ENCODE peak calls at places on chromosomes 13 and 19, in six cellular contexts. C is HCT116; L is stimulated activated CD4-positive, alpha-beta T cell treated with anti-CD3 and anti-CD28 coated beads, Interleukin-2, amount 100 ng/mL, for 4 hours; V is nephron progenitor cell; B is GM04504; Z is choroid plexus epithelial cell. E is an unnamed sample.

GRCh38 chr19:18745931-18746330 is 45.2 kb downstream of the COMP start:
- DNase-seq in C (no peak), L (no peak), V (no peak), B (no peak), Z (no peak), E (no peak)

GRCh38 chr19:47582320-47582909 is 9.5 kb upstream of the ZNF541 start:
- DNase-seq in C (no peak), L (no peak), V (no peak), B (no peak), Z (peak; percentile 81), E (no peak)

GRCh38 chr19:35318679-35319448 is 10.1 kb upstream of the CD22 start:
- DNase-seq in C (peak; percentile 93), L (no peak), V (no peak), B (peak; percentile 79), Z (peak; percentile 52), E (no peak)

GRCh38 chr19:54364775-54365257 is at the start of gene LAIR1:
- DNase-seq in C (no peak), L (no peak), V (no peak), B (no peak), Z (no peak), E (no peak)

GRCh38 chr19:45154064-45154827 is 6.5 kb downstream of the NKPD1 start:
- DNase-seq in C (peak; percentile 92), L (no peak), V (no peak), B (no peak), Z (peak; percentile 96), E (no peak)

GRCh38 chr19:23772668-23773063 is 14.0 kb upstream of the ZNF681 start:
- DNase-seq in C (no peak), L (no peak), V (no peak), B (peak; percentile 2), Z (no peak), E (no peak)

GRCh38 chr19:32822916-32823746 is 46.4 kb downstream of the SLC7A9 start:
- DNase-seq in C (no peak), L (no peak), V (no peak), B (no peak), Z (no peak), E (no peak)

GRCh38 chr19:47351545-47351944 is 2.4 kb downstream of the DHX34 start:
- DNase-seq in C (peak; percentile 41), L (no peak), V (no peak), B (no peak), Z (peak; percentile 82), E (no peak)

GRCh38 chr13:98941536-98941935 is 36.3 kb downstream of the DOCK9 start:
- DNase-seq in C (no peak), L (no peak), V (no peak), B (no peak), Z (no peak), E (no peak)

GRCh38 chr19:7373862-7374261 is 25.1 kb downstream of the ARHGEF18 start:
- DNase-seq in C (peak; percentile 62), L (no peak), V (no peak), B (no peak), Z (no peak), E (no peak)

GRCh38 chr13:74870865-74871264 is 611.1 kb downstream of the TBC1D4 start:
- DNase-seq in C (no peak), L (no peak), V (no peak), B (no peak), Z (no peak), E (no peak)

GRCh38 chr13:32019612-32020233 is 11.9 kb upstream of the FRY start:
- DNase-seq in C (peak; percentile 37), L (no peak), V (peak; percentile 50), B (peak; percentile 24), Z (peak; percentile 92), E (peak; percentile 39)

GRCh38 chr13:25988655-25989054 is 63.2 kb downstream of the SHISA2 start:
- DNase-seq in C (no peak), L (no peak), V (no peak), B (no peak), Z (peak; percentile 58), E (no peak)

E was measured in NT2/D1.